ENCODE peak calls at places on chromosome 3, in seven cellular contexts. J is AG10803, G is cardiac fibroblast, U is prostate gland, A is PC-3, Y is fibroblast of pulmonary artery, V is choroid plexus epithelial cell. M is an unnamed sample.

GRCh38 chr3:4580346-4581019 is 87.3 kb downstream of the ITPR1 start:
- DNase-seq in V (no peak), A (no peak), J (no peak), U (no peak), Y (no peak), G (no peak), M (no peak)

GRCh38 chr3:105354429-105354828 is 12.3 kb upstream of the ALCAM start:
- DNase-seq in J (no peak), Y (no peak), G (peak), A (peak), U (no peak), V (peak), M (no peak)

GRCh38 chr3:196969001-196969659 is 497 bp upstream of the PIGZ start:
- DNase-seq in J (peak), Y (no peak), V (no peak), U (no peak), G (no peak), A (peak), M (no peak)

GRCh38 chr3:186221733-186222378 is 113.0 kb upstream of the ETV5 start:
- DNase-seq in V (no peak), G (no peak), U (no peak), J (no peak), A (no peak), Y (no peak), M (no peak)

GRCh38 chr3:71006810-71007785 is 576.4 kb downstream of the FOXP1 start:
- DNase-seq in G (peak), U (no peak), V (peak), Y (peak), J (peak), A (peak), M (peak)

GRCh38 chr3:55190296-55190695 is 262.4 kb upstream of the LRTM1 start:
- DNase-seq in J (peak), Y (peak), V (peak), A (no peak), G (peak), U (no peak), M (no peak)

GRCh38 chr3:56157693-56158092 is 310.6 kb downstream of the ERC2 start:
- DNase-seq in A (peak), J (peak), Y (peak), G (peak), V (peak), U (no peak), M (peak)

GRCh38 chr3:159200176-159200575 is 398.3 kb downstream of the MFSD1 start:
- DNase-seq in V (peak), Y (peak), A (peak), U (no peak), J (peak), G (peak), M (peak)

GRCh38 chr3:87856126-87856525 is 202.7 kb downstream of the CGGBP1 start:
- DNase-seq in A (peak), U (no peak), V (peak), J (peak), G (no peak), Y (peak), M (peak)

GRCh38 chr3:106215047-106215446 is 346.2 kb upstream of the CBLB start:
- DNase-seq in U (no peak), J (no peak), A (no peak), V (peak), Y (no peak), G (no peak), M (no peak)

GRCh38 chr3:58356054-58356453 is 23.4 kb downstream of the PXK start:
- DNase-seq in Y (no peak), A (no peak), V (no peak), G (no peak), U (no peak), J (no peak), M (no peak)

GRCh38 chr3:4829031-4829394 is 150.2 kb upstream of the BHLHE40 start:
- DNase-seq in J (no peak), G (no peak), U (no peak), V (no peak), A (peak), Y (no peak), M (no peak)

GRCh38 chr3:182795383-182795782 is 2.1 kb downstream of the ATP11B start:
- DNase-seq in V (peak), G (no peak), U (peak), A (peak), J (peak), Y (no peak), M (no peak)

GRCh38 chr3:5698851-5699250 is 511.3 kb downstream of the EDEM1 start:
- DNase-seq in J (no peak), A (no peak), V (no peak), G (no peak), Y (no peak), U (no peak), M (no peak)

DNA sequence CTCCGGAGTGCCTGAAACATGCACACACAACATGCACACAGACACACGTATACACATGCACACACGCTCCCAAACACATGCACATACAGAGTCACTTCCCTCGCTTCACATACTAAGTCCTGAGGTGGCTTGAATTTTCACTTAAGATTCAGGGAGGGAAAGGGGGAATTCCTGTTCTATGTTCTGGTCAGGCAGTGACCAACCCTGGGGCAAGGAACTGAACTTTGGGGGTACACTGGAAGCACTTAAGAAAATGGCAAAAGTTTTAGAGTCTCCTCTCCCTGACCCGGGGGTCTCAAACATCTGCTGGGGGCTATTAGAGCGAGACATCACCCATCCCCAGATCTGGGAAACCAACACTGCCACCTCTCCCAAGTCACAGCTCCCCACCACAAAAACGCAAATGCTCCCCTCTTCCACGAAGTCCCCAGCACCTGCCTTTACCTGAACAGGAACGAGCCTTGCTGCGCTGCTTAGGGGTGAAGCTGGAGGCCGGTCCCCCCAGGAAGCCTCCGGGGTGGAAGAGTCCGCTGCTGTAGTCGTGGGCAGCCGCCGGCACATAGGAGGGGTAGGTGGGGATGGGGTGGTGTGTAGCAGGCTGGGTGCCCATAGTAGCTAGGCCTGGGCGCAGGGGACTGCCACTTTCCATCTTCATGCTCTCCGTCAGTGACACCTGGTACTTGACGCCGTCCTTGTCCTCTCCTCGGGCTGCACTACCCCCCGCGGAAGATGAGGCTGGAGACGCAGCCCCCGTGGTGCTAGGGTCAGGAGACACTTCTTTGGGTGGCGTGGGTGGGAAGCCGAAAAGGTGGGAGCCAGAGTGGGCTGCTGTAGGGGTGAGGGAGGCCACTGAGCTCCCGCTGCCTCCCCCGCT is 7.5 kb downstream of the GATA2 start:
- DNase-seq in A (no peak), J (no peak), U (no peak), V (no peak), G (no peak), Y (no peak), M (no peak)
- H3K4me3 ChIP-seq in A (peak), J (peak), U (peak), V (no peak), G (peak), Y (peak), M (peak)

DNA sequence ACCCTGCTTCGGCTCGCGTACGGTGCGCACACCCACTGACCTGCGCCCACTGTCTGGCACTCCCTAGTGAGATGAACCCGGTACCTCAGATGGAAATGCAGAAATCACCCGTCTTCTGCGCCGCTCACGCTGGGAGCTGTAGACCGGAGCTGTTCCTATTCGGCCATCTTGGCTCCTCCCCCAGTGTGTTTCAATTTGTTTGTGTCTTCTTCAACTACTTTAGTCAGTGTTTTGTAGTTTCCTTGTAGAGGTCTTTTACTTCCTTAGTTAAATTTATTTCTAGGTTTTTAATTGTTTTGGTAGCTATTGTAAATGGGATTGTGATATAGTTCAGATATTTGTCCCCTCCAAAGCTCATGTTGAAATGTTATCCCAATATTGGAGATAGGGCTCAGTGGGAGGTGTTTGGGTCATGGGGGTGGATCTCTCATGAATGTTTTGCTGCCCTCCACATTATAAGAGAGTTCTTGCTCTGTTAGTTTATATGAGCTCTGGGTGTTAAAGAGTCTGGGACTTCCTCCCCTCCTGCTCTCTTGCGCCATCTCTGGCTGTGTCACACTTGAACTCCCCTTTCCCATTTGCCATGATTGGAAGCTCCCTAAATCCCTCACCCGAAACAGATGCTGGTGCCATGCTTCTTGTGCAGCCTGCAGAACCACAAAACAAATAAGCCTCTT is 304.4 kb downstream of the DOCK3 start:
- DNase-seq in U (no peak), J (no peak), A (no peak), G (no peak), V (no peak), Y (no peak), M (no peak)
- TF ChIP-seq CTCF in U (no peak), J (no peak), A (peak), G (no peak), V (no peak), Y (no peak), M (no peak)

GRCh38 chr3:48215466-48215865 is 7.8 kb upstream of the CAMP start:
- DNase-seq in U (peak), Y (peak), J (peak), A (no peak), G (peak), V (peak), M (peak)
- H3K4me3 ChIP-seq in U (no peak), Y (no peak), J (no peak), A (no peak), G (no peak), V (no peak), M (no peak)

GRCh38 chr3:149532463-149533180 is 58.1 kb downstream of the TM4SF4 start:
- DNase-seq in A (no peak), J (no peak), U (no peak), V (no peak), Y (no peak), G (no peak), M (no peak)

GRCh38 chr3:149529099-149529498 is 54.6 kb downstream of the TM4SF4 start:
- DNase-seq in J (no peak), A (no peak), G (no peak), V (no peak), U (no peak), Y (no peak), M (no peak)

GRCh38 chr3:149523899-149524298 is 49.4 kb downstream of the TM4SF4 start:
- DNase-seq in J (no peak), A (no peak), U (no peak), G (no peak), V (no peak), Y (no peak), M (no peak)

GRCh38 chr3:149528344-149528657 is 53.8 kb downstream of the TM4SF4 start:
- DNase-seq in J (no peak), U (no peak), Y (no peak), V (no peak), G (no peak), A (no peak), M (no peak)

DNA sequence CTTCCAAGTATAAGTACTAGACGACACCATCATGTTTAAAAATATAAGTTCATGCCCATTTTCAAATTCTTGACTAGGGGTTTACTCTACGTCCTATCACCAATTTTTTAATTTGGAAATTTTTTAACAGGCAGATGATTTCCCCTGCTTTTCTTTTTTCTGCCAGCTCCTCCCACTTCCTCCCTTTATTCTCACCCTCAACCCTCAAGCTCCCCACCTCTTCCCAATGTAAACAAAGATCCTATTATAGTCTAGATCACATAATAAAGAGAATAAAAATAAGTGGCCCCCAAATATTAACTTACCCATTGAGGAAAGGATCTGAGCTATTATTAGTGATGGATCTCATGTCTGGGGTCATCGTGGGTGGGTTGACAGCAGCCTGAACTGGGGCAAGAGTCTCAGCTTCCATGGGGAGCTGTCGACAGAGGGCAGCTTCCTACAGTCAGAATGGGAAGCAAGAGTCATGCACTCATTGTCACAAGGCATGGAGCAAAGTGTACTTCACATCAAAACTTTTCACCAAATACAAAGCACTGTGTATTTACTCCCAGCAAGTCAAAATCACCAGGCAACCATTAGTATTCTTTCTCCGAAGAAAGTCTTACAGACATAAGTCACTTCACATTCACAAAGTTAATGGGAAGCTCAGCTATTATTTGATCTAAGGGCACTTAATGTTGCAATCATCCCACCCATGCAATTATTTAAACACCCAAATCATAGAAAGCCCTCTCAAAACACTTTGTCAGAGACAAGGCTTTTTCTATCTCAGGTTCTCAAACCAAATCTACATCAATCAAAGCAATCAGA is 53.2 kb downstream of the TM4SF4 start:
- DNase-seq in A (no peak), V (peak), G (peak), Y (peak), U (no peak), J (no peak), M (no peak)
- TF ChIP-seq CTCF in A (no peak), V (peak), G (peak), Y (peak), U (peak), J (peak), M (peak)

GRCh38 chr3:49020335-49021212 is 1.3 kb upstream of the NDUFAF3 start:
- DNase-seq in A (no peak), V (no peak), G (no peak), Y (no peak), U (no peak), J (no peak), M (no peak)

GRCh38 chr3:49017978-49018706 is at the start of gene DALRD3:
- DNase-seq in A (peak), U (peak), V (peak), G (peak), Y (peak), J (peak), M (peak)

GRCh38 chr3:49018707-49019006 is 277 bp upstream of the DALRD3 start:
- DNase-seq in U (no peak), Y (no peak), G (no peak), A (peak), J (no peak), V (no peak), M (no peak)

GRCh38 chr3:49021213-49021812 is 608 bp upstream of the NDUFAF3 start:
- DNase-seq in J (peak), V (peak), A (peak), G (peak), U (peak), Y (peak), M (peak)

GRCh38 chr3:49019941-49020334 is 1.6 kb upstream of the DALRD3 start:
- DNase-seq in G (peak), A (peak), J (no peak), Y (no peak), U (no peak), V (no peak), M (no peak)
- H3K4me3 ChIP-seq in G (peak), A (peak), J (peak), Y (peak), U (peak), V (peak), M (peak)

M was measured in fibroblast of the aortic adventitia.